ENCODE peak calls at places on chromosomes 13 and 19, in six cellular contexts. One of them, this sample, is unnamed.

GRCh38 chr19:12946092-12946845 is 607 bp downstream of the RAD23A start:
- DNase-seq in NCI-H1436: peak; percentile 21
- DNase-seq in GOT3: peak; percentile 44
- DNase-seq in lower leg skin: no peak
- DNase-seq in head of caudate nucleus: peak; percentile 59
- DNase-seq in BE2C: peak; percentile 67
- DNase-seq in this sample: peak; percentile 69

GRCh38 chr13:112703935-112704633 is 14.2 kb downstream of the ATP11A start:
- DNase-seq in head of caudate nucleus: no peak
- DNase-seq in GOT3: no peak
- DNase-seq in BE2C: no peak
- DNase-seq in NCI-H1436: no peak
- DNase-seq in lower leg skin: no peak
- DNase-seq in this sample: no peak

GRCh38 chr13:61252213-61252612 is 163.4 kb downstream of the PCDH20 start:
- DNase-seq in head of caudate nucleus: no peak
- DNase-seq in BE2C: no peak
- DNase-seq in NCI-H1436: no peak
- DNase-seq in GOT3: no peak
- DNase-seq in lower leg skin: no peak
- DNase-seq in this sample: no peak

GRCh38 chr19:17974551-17974950 is 7.6 kb downstream of the KCNN1 start:
- DNase-seq in GOT3: no peak
- DNase-seq in lower leg skin: no peak
- DNase-seq in BE2C: no peak
- DNase-seq in head of caudate nucleus: no peak
- DNase-seq in NCI-H1436: no peak
- DNase-seq in this sample: no peak

GRCh38 chr13:113838711-113839201 is 25.1 kb downstream of the GAS6 start:
- DNase-seq in lower leg skin: no peak
- DNase-seq in BE2C: no peak
- DNase-seq in head of caudate nucleus: no peak
- DNase-seq in NCI-H1436: no peak
- DNase-seq in GOT3: no peak
- DNase-seq in this sample: no peak

GRCh38 chr13:31896427-31896826 is 135.1 kb upstream of the FRY start:
- DNase-seq in lower leg skin: peak; percentile 51
- DNase-seq in BE2C: peak; percentile 55
- DNase-seq in GOT3: no peak
- DNase-seq in head of caudate nucleus: no peak
- DNase-seq in NCI-H1436: peak; percentile 37
- DNase-seq in this sample: no peak

GRCh38 chr19:47296036-47296435 is 13.6 kb upstream of the C5AR1 start:
- DNase-seq in GOT3: peak; percentile 25
- DNase-seq in BE2C: peak; percentile 88
- DNase-seq in lower leg skin: peak; percentile 82
- DNase-seq in NCI-H1436: peak; percentile 84
- DNase-seq in head of caudate nucleus: peak; percentile 82
- DNase-seq in this sample: peak; percentile 90

GRCh38 chr19:39411006-39411831 is 1.2 kb upstream of the PLEKHG2 start:
- DNase-seq in GOT3: no peak
- DNase-seq in head of caudate nucleus: no peak
- DNase-seq in NCI-H1436: no peak
- DNase-seq in BE2C: no peak
- DNase-seq in lower leg skin: peak; percentile 55
- DNase-seq in this sample: no peak

GRCh38 chr13:45007225-45007624 is 17.9 kb downstream of the GPALPP1 start:
- DNase-seq in GOT3: no peak
- DNase-seq in NCI-H1436: no peak
- DNase-seq in lower leg skin: no peak
- DNase-seq in BE2C: no peak
- DNase-seq in head of caudate nucleus: no peak
- DNase-seq in this sample: no peak

This sample was measured in cerebellar cortex.